ENCODE peak calls at places on chromosomes 16 and 17, in four cellular contexts. One of them, this sample, is unnamed.
A peak's percentile ranks its signal among the peaks of the same experiment; 100 is the strongest.

GRCh38 chr16:9316615-9317014 is 225.2 kb downstream of the HAPSTR1 start:
- DNase-seq in WTC11: no peak
- DNase-seq in A549: no peak
- DNase-seq in K562: no peak
- DNase-seq in this sample: peak; percentile 97

GRCh38 chr16:88662222-88662842 is 559 bp downstream of the MVD start:
- DNase-seq in WTC11: no peak
- DNase-seq in A549: no peak
- DNase-seq in K562: no peak
- DNase-seq in this sample: no peak

GRCh38 chr17:37816951-37817350 is 72.1 kb upstream of the HNF1B start:
- DNase-seq in A549: peak; percentile 34
- DNase-seq in WTC11: no peak
- DNase-seq in K562: no peak
- DNase-seq in this sample: no peak

GRCh38 chr17:83114706-83115105 is 35.3 kb downstream of the METRNL start:
- DNase-seq in WTC11: no peak
- DNase-seq in A549: no peak
- DNase-seq in K562: no peak
- DNase-seq in this sample: no peak

GRCh38 chr17:59791603-59792457 is 84.4 kb downstream of the VMP1 start:
- DNase-seq in A549: peak; percentile 95
- DNase-seq in K562: no peak
- DNase-seq in WTC11: no peak
- DNase-seq in this sample: peak; percentile 85

GRCh38 chr17:77613627-77614026 is 344.9 kb upstream of the TNRC6C start:
- DNase-seq in WTC11: no peak
- DNase-seq in A549: no peak
- DNase-seq in K562: no peak
- DNase-seq in this sample: no peak

GRCh38 chr16:86883583-86884188 is 305.3 kb downstream of the FOXL1 start:
- DNase-seq in K562: no peak
- DNase-seq in WTC11: no peak
- DNase-seq in A549: no peak
- DNase-seq in this sample: no peak

GRCh38 chr17:61470530-61471136 is 18.4 kb downstream of the TBX4 start:
- DNase-seq in K562: no peak
- DNase-seq in A549: no peak
- DNase-seq in WTC11: no peak
- DNase-seq in this sample: no peak

GRCh38 chr17:82846061-82846691 is 6.4 kb upstream of the ZNF750 start:
- DNase-seq in K562: no peak
- DNase-seq in A549: no peak
- DNase-seq in WTC11: no peak
- DNase-seq in this sample: no peak

GRCh38 chr17:42078396-42079042 is 19.8 kb downstream of the ZNF385C start:
- DNase-seq in K562: peak; percentile 50
- DNase-seq in A549: no peak
- DNase-seq in WTC11: no peak
- DNase-seq in this sample: no peak

GRCh38 chr17:74490716-74491115 is 24.3 kb downstream of the CD300A start:
- DNase-seq in WTC11: no peak
- DNase-seq in A549: no peak
- DNase-seq in K562: no peak
- DNase-seq in this sample: no peak

GRCh38 chr17:40963838-40964237 is 2.9 kb downstream of the KRT39 start:
- DNase-seq in A549: peak; percentile 37
- DNase-seq in WTC11: no peak
- DNase-seq in K562: peak; percentile 40
- DNase-seq in this sample: no peak

GRCh38 chr17:50903604-50904521 is 37.7 kb upstream of the TOB1 start:
- DNase-seq in K562: no peak
- DNase-seq in WTC11: no peak
- DNase-seq in A549: no peak
- DNase-seq in this sample: no peak

GRCh38 chr16:88936913-88937666 is 39.9 kb downstream of the CBFA2T3 start:
- DNase-seq in K562: no peak
- DNase-seq in A549: no peak
- DNase-seq in WTC11: no peak
- DNase-seq in this sample: no peak

GRCh38 chr16:47503936-47504335 is 42.8 kb downstream of the PHKB start:
- DNase-seq in WTC11: no peak
- DNase-seq in K562: no peak
- DNase-seq in A549: no peak
- DNase-seq in this sample: no peak

GRCh38 chr17:69179227-69179952 is 37.7 kb upstream of the ABCA6 start:
- DNase-seq in K562: no peak
- DNase-seq in WTC11: no peak
- DNase-seq in A549: peak; percentile 6
- DNase-seq in this sample: no peak

GRCh38 chr17:5508855-5509254 is 22.5 kb downstream of the MIS12 start:
- DNase-seq in K562: no peak
- DNase-seq in A549: peak; percentile 51
- DNase-seq in WTC11: peak; percentile 41
- DNase-seq in this sample: peak; percentile 29
- TF ChIP-seq NR3C1 in K562: no peak
- TF ChIP-seq NR3C1 in A549: no peak
- TF ChIP-seq NR3C1 in WTC11: no peak
- TF ChIP-seq NR3C1 in this sample: no peak

GRCh38 chr17:43175213-43176118 is 4.5 kb downstream of the NBR1 start:
- DNase-seq in K562: no peak
- DNase-seq in A549: no peak
- DNase-seq in WTC11: no peak
- DNase-seq in this sample: peak; percentile 67

GRCh38 chr17:43170140-43170765 is 761 bp upstream of the NBR1 start:
- DNase-seq in WTC11: peak; percentile 87
- DNase-seq in K562: peak; percentile 96
- DNase-seq in A549: peak; percentile 98
- DNase-seq in this sample: peak; percentile 96

GRCh38 chr17:43171761-43172487 is 910 bp downstream of the NBR1 start:
- DNase-seq in K562: peak; percentile 19
- DNase-seq in A549: peak; percentile 84
- DNase-seq in WTC11: no peak
- DNase-seq in this sample: peak; percentile 79

GRCh38 chr17:43170766-43171681 is at the start of gene NBR1:
- DNase-seq in A549: peak; percentile 99
- DNase-seq in WTC11: peak; percentile 96
- DNase-seq in K562: peak; percentile 98
- DNase-seq in this sample: peak; percentile 99

GRCh38 chr17:43169561-43170139 is 1.4 kb upstream of the NBR1 start:
- DNase-seq in WTC11: peak; percentile 36
- DNase-seq in K562: peak; percentile 30
- DNase-seq in A549: peak; percentile 62
- DNase-seq in this sample: peak; percentile 84
- TF ChIP-seq NR3C1 in WTC11: no peak
- TF ChIP-seq NR3C1 in K562: no peak
- TF ChIP-seq NR3C1 in A549: no peak
- TF ChIP-seq NR3C1 in this sample: no peak

DNA sequence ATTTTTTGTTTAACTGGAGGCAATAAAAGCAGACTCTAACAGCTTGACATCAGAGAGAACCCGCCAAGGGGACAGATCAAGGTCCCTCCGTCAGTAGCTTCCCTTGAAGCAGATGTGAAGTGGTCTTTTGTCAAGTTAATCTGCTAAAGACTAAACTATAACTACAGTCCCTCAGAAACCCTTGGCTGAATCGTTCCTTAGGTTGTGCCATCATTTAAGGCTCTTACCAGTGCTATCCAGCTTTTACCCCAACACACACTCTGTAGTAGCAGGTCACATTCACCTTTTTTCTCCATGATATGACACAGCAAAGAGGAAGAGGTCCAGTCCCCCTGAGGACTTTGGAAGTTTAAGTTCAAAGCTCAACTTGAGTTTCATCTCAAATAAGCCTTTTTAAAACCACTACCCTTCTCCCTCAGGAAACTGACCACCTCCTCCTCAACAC is 49.7 kb downstream of the ERN1 start:
- DNase-seq in WTC11: no peak
- DNase-seq in A549: no peak
- DNase-seq in K562: no peak
- DNase-seq in this sample: peak; percentile 53
- TF ChIP-seq NR3C1 in WTC11: no peak
- TF ChIP-seq NR3C1 in A549: no peak
- TF ChIP-seq NR3C1 in K562: no peak
- TF ChIP-seq NR3C1 in this sample: no peak

GRCh38 chr17:80374039-80374731 is 40.8 kb upstream of the ENDOV start:
- DNase-seq in K562: no peak
- DNase-seq in WTC11: no peak
- DNase-seq in A549: no peak
- DNase-seq in this sample: no peak

GRCh38 chr17:80374732-80375118 is 40.2 kb upstream of the ENDOV start:
- DNase-seq in WTC11: no peak
- DNase-seq in K562: no peak
- DNase-seq in A549: no peak
- DNase-seq in this sample: no peak

GRCh38 chr17:80371196-80371595 is 43.8 kb upstream of the ENDOV start:
- DNase-seq in A549: no peak
- DNase-seq in K562: no peak
- DNase-seq in WTC11: no peak
- DNase-seq in this sample: no peak

GRCh38 chr17:80372456-80372855 is 42.5 kb upstream of the ENDOV start:
- DNase-seq in A549: no peak
- DNase-seq in WTC11: no peak
- DNase-seq in K562: no peak
- DNase-seq in this sample: no peak

DNA sequence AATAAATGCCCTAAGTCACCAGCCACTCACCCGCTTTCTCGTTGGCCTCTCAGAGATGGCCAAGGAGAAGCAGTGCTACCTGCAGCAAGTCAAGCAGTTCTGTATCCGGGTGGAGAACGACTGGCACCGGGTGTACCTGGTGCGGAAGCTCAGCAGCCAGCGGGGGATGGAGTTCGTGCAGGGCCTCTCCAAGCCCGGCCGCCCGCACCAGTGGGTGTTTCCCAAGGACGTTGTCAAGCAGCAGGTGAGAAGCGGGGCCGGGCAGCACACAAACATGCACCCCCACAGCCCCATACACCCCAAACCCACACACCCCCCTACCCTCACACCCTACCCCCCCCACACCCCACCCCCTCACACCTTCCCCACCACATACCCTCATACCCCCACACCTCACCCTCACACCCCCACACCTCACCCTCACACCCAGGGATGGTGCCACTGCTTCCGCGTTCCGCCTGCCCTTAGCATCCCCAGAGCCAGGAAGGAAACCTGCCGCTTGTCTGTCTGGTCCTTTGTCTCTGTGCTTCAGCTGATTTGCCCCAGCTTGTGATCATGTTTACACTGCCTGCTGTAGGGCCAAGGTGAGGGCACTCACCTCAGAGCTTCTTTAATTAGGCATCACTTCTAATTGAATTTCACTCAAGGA is 41.9 kb upstream of the ENDOV start:
- DNase-seq in A549: no peak
- DNase-seq in WTC11: no peak
- DNase-seq in K562: no peak
- DNase-seq in this sample: no peak
- TF ChIP-seq NR3C1 in A549: no peak
- TF ChIP-seq NR3C1 in WTC11: no peak
- TF ChIP-seq NR3C1 in K562: no peak
- TF ChIP-seq NR3C1 in this sample: no peak